ENCODE peak calls at places on chromosomes 5 and 9, in six cellular contexts. K is neuronal stem cell, R is IMR-90, J is mesendoderm, V is H1, S is H9. B is an unnamed sample.

GRCh38 chr5:139389701-139390638 is at the start of gene MZB1:
- DNase-seq in K (no peak), R (no peak), J (no peak), V (no peak), S (no peak), B (no peak)

GRCh38 chr9:131112374-131113159 is 12.8 kb upstream of the NUP214 start:
- DNase-seq in K (no peak), R (no peak), J (no peak), V (no peak), S (no peak), B (no peak)

GRCh38 chr9:91376239-91376638 is 14.5 kb upstream of the AUH start:
- DNase-seq in K (no peak), R (no peak), J (no peak), V (no peak), S (no peak), B (peak; percentile 61)

GRCh38 chr5:174090147-174090546 is 44.6 kb downstream of the NSG2 start:
- DNase-seq in K (no peak), R (no peak), J (no peak), V (no peak), S (no peak), B (no peak)

GRCh38 chr5:112930082-112930344 is 8.0 kb upstream of the REEP5 start:
- DNase-seq in K (no peak), R (no peak), J (no peak), V (no peak), S (no peak), B (no peak)

GRCh38 chr9:89218040-89218928 is 39.7 kb upstream of the SHC3 start:
- DNase-seq in K (peak; percentile 39), R (no peak), J (peak; percentile 71), V (no peak), S (no peak), B (peak; percentile 3)

GRCh38 chr9:108088916-108089315 is 599.3 kb upstream of the KLF4 start:
- DNase-seq in K (no peak), R (no peak), J (peak; percentile 27), V (no peak), S (no peak), B (no peak)

GRCh38 chr5:150441813-150442698 is 7.5 kb downstream of the RPS14 start:
- DNase-seq in K (no peak), R (no peak), J (no peak), V (peak; percentile 60), S (peak; percentile 59), B (no peak)

GRCh38 chr5:133232011-133232410 is 180.2 kb downstream of the HSPA4 start:
- DNase-seq in K (no peak), R (no peak), J (no peak), V (no peak), S (no peak), B (no peak)

GRCh38 chr9:136439550-136440408 is at the start of gene INPP5E:
- DNase-seq in K (peak; percentile 81), R (peak; percentile 56), J (peak; percentile 74), V (peak; percentile 98), S (peak; percentile 86), B (peak; percentile 70)

GRCh38 chr5:27900761-27901160 is 862.4 kb upstream of the CDH9 start:
- DNase-seq in K (no peak), R (no peak), J (no peak), V (no peak), S (no peak), B (no peak)

DNA sequence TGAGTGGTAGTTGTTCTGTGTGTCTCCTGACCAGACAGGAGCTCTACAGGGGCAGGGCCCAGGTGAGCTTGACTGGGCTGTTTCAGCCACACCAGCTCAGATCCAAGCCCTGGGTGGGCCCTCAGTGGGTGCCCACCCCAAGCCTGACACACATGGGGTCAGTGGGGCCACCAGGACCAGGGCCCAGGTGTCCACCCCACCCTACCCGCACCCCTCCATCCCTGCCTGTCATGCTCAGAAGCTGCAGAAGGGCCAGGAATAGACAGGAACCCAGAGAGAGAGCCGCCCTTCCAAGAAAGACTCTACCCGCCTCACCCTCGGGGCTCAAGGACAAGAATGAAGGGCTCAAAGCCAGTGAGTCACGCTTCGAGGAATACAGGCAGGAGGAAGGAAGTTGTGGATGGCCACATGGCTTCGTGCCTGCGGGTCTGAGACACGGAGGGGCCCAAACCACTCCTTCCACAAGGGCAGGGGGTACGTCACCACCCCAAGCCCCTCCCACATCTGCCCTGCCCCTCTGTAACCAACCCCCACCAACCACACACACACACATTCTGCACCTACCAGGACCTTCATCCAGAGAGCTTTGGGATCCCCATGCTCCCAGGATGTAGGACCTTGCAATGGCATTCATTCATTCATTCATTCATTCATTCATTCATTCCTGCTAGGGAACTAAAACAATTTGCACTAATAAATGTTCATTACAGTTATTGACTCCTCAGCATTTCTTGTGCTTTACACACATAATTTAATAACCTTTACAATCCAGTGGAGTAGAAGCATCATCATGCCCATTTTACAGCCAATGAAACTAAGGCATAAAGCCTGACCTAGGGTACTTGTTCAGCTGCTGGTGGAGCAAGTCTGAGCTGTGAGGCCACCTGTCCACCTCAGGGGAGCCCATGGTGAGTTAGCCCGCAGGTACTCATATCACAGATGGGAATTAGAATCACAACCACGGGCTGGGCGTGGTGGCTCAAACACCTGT is 56.0 kb upstream of the STXBP1 start:
- DNase-seq in K (no peak), R (peak; percentile 96), J (peak; percentile 65), V (no peak), S (peak; percentile 46), B (peak; percentile 98)
- H2AK5ac ChIP-seq in K (peak overlapping the region; percentile 90), R (peak overlapping the region; percentile 95), J (no peak overlapping the region), V (no peak overlapping the region), S (no peak overlapping the region), B (peak overlapping the region; percentile 51)

GRCh38 chr5:116827078-116827477 is 252.5 kb upstream of the SEMA6A start:
- DNase-seq in K (no peak), R (no peak), J (no peak), V (no peak), S (no peak), B (no peak)

GRCh38 chr5:116824751-116825438 is 250.3 kb upstream of the SEMA6A start:
- DNase-seq in K (no peak), R (no peak), J (peak; percentile 26), V (no peak), S (no peak), B (no peak)

GRCh38 chr5:116830079-116830478 is 255.5 kb upstream of the SEMA6A start:
- DNase-seq in K (no peak), R (no peak), J (no peak), V (no peak), S (no peak), B (no peak)

GRCh38 chr5:116825486-116825885 is 250.9 kb upstream of the SEMA6A start:
- DNase-seq in K (no peak), R (no peak), J (no peak), V (no peak), S (no peak), B (no peak)
- H2AK5ac ChIP-seq in K (no peak overlapping the region), R (no peak overlapping the region), J (peak overlapping the region; percentile 31), V (peak overlapping the region; percentile 95), S (no peak overlapping the region), B (no peak overlapping the region)

DNA sequence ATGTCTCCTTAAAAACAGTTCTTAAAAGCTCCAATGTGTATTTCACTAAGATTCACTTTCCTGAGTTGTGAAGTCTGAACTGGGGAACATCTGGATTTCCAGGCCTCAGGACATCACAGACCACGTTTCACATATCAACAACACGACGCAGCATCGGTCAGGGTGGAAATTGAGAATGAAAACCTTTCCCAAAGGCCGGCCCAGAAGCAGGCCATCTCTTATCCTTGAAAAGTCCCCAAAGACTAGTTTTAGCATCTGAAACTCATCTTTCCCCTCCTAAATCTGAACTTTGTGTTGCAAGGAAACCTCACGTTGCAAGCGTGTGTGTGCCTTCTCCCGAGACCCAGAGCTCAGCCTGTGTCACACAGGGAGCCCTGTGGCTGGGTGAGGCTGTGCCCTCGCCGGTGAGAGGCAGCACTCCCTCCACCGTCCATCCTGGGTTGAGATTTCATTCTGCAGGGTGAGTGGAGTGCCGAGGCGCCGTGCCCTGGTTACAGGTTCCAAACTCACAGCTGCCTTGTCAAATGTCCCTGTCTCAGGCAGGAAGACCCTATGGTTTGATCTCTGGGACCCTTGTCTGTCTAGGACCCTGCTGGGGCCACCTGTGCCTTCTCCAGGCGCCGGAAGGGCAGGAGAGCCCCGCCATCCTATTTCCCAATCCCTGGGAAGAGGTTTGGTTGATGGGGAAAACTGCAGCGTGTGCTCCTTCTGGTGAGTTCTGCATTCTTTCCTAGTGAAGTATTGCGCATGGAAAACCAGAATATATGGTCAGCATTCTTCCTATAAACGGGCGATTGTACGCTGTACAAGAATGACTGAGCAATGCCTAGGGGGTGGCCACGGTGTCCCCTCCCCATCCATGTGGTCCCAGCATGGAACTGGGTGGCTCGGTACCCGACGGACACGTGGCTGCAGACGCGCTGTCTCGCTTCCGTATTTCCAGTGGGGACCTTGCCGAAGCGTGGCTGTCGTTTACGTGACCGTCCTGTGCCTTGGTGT is 96.1 kb upstream of the COL5A1 start:
- DNase-seq in K (no peak), R (peak; percentile 72), J (no peak), V (no peak), S (no peak), B (peak; percentile 95)
- H2AK5ac ChIP-seq in K (peak overlapping the region; percentile 91), R (peak overlapping the region; percentile 97), J (no peak overlapping the region), V (no peak overlapping the region), S (no peak overlapping the region), B (peak overlapping the region; percentile 87)

DNA sequence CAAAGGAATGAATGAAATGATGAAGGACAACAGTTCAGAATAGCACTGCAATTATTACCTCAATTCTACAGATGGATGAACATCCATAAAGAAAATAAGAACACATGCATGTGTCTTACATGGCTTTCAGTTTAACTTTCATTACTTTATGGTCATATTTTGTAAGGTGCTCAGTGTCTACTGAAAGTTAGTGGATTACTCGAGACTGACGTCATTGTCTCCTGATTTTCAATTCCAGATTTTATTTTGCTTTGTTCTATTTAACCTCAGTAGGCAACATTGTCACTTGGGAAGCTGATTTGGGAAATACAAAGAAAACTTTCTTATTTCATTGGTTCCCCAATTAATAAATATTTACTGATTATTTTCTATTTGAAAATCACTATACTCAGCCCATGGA is 363.7 kb downstream of the CHSY3 start:
- DNase-seq in K (no peak), R (no peak), J (no peak), V (no peak), S (no peak), B (no peak)
- H2AK5ac ChIP-seq in K (no peak overlapping the region), R (no peak overlapping the region), J (no peak overlapping the region), V (no peak overlapping the region), S (no peak overlapping the region), B (no peak overlapping the region)

GRCh38 chr5:10563940-10564837 is at the start of gene ANKRD33B:
- DNase-seq in K (peak; percentile 77), R (peak; percentile 63), J (peak; percentile 80), V (no peak), S (peak; percentile 83), B (peak; percentile 71)
- H2AK5ac ChIP-seq in K (peak within 1 kb of the TSS; percentile 82), R (peak within 1 kb of the TSS; percentile 80), J (no peak within 1 kb of the TSS), V (no peak within 1 kb of the TSS), S (no peak within 1 kb of the TSS), B (peak within 1 kb of the TSS; percentile 49)

GRCh38 chr5:134411228-134411545 is 494 bp downstream of the CDKN2AIPNL start:
- DNase-seq in K (no peak), R (no peak), J (no peak), V (no peak), S (no peak), B (no peak)
- H2AK5ac ChIP-seq in K (peak overlapping the region; percentile 73), R (peak overlapping the region; percentile 29), J (peak overlapping the region; percentile 62), V (no peak overlapping the region), S (no peak overlapping the region), B (no peak overlapping the region)